ENCODE peak calls at places on chromosomes 13 and 19, in six cellular contexts. O is NCI-H2171 treated with DMSO at 0.1 percent for 48 hours; C is SW 1271; V is ascending aorta; G is frontal cortex; M is activated naive CD8-positive, alpha-beta T cell treated with anti-CD3 and anti-CD28 coated beads, Interleukin-2, amount 50 U/mL, for 24 hours. F is an unnamed sample.

GRCh38 chr13:22703601-22704209 is 477.1 kb upstream of the SGCG start:
- DNase-seq in O (no peak), C (no peak), V (no peak), G (no peak), M (no peak), F (no peak)

GRCh38 chr19:54448037-54448773 is 794 bp upstream of the LENG8 start:
- DNase-seq in O (peak), C (peak), V (no peak), G (no peak), M (peak), F (no peak)

GRCh38 chr13:38980628-38981078 is 10.0 kb downstream of the STOML3 start:
- DNase-seq in O (no peak), C (no peak), V (no peak), G (no peak), M (no peak), F (no peak)

GRCh38 chr19:1247747-1248453 is 483 bp upstream of the MIDN start:
- DNase-seq in O (no peak), C (peak), V (peak), G (peak), M (peak), F (peak)

GRCh38 chr19:11382898-11383705 is 1.0 kb downstream of the EPOR start:
- DNase-seq in O (peak), C (peak), V (no peak), G (no peak), M (peak), F (peak)

GRCh38 chr19:43700368-43701015 is 15.4 kb upstream of the IRGC start:
- DNase-seq in O (no peak), C (no peak), V (no peak), G (peak), M (peak), F (no peak)

GRCh38 chr13:31625115-31625514 is 114.2 kb upstream of the RXFP2 start:
- DNase-seq in O (no peak), C (no peak), V (no peak), G (no peak), M (no peak), F (no peak)

GRCh38 chr13:111925146-111925875 is 141.6 kb upstream of the SOX1 start:
- DNase-seq in O (no peak), C (no peak), V (no peak), G (no peak), M (no peak), F (no peak)

GRCh38 chr19:19623383-19623782 is 4.6 kb downstream of the LPAR2 start:
- DNase-seq in O (no peak), C (no peak), V (no peak), G (no peak), M (no peak), F (no peak)

GRCh38 chr19:898663-899062 is 5.4 kb downstream of the RNU6-9 start:
- DNase-seq in O (peak), C (no peak), V (no peak), G (no peak), M (no peak), F (no peak)

GRCh38 chr13:102586615-102587014 is 10.2 kb upstream of the TPP2 start:
- DNase-seq in O (no peak), C (no peak), V (no peak), G (no peak), M (no peak), F (no peak)

GRCh38 chr13:75803175-75803611 is 167.1 kb downstream of the LMO7 start:
- DNase-seq in O (no peak), C (no peak), V (no peak), G (no peak), M (no peak), F (peak)

GRCh38 chr13:98626298-98626940 is 49.5 kb upstream of the STK24 start:
- DNase-seq in O (peak), C (no peak), V (no peak), G (no peak), M (no peak), F (no peak)

GRCh38 chr13:95226051-95226450 is 75.2 kb downstream of the ABCC4 start:
- DNase-seq in O (no peak), C (no peak), V (no peak), G (no peak), M (no peak), F (no peak)

GRCh38 chr13:113726961-113727411 is 32.0 kb upstream of the TMEM255B start:
- DNase-seq in O (peak), C (no peak), V (no peak), G (no peak), M (no peak), F (no peak)

GRCh38 chr13:47005761-47006414 is 109.0 kb upstream of the HTR2A start:
- DNase-seq in O (no peak), C (no peak), V (no peak), G (no peak), M (no peak), F (no peak)

GRCh38 chr19:16573925-16574324 is 1.7 kb upstream of the SLC35E1 start:
- DNase-seq in O (no peak), C (no peak), V (no peak), G (no peak), M (no peak), F (no peak)

GRCh38 chr13:101467415-101467814 is 14.9 kb downstream of the ITGBL1 start:
- DNase-seq in O (no peak), C (no peak), V (no peak), G (no peak), M (no peak), F (no peak)

GRCh38 chr13:102642475-102642874 is 45.7 kb downstream of the TPP2 start:
- DNase-seq in O (peak), C (no peak), V (no peak), G (peak), M (no peak), F (no peak)

GRCh38 chr13:20901668-20902437 is 693 bp downstream of the XPO4 start:
- DNase-seq in O (peak), C (peak), V (no peak), G (peak), M (peak), F (no peak)

GRCh38 chr19:17475541-17476115 is 5.3 kb downstream of the SLC27A1 start:
- DNase-seq in O (no peak), C (peak), V (no peak), G (no peak), M (no peak), F (no peak)

GRCh38 chr13:112960671-112961070 is 8.3 kb upstream of the MCF2L start:
- DNase-seq in O (no peak), C (no peak), V (no peak), G (no peak), M (no peak), F (no peak)

GRCh38 chr13:66329988-66330429 is 900.1 kb downstream of the PCDH9 start:
- DNase-seq in O (no peak), C (no peak), V (no peak), G (no peak), M (no peak), F (no peak)

GRCh38 chr13:44117351-44117750 is 237.6 kb downstream of the LACC1 start:
- DNase-seq in O (no peak), C (no peak), V (no peak), G (no peak), M (no peak), F (no peak)

GRCh38 chr13:59476376-59476775 is 687.4 kb downstream of the DIAPH3 start:
- DNase-seq in O (peak), C (no peak), V (no peak), G (no peak), M (no peak), F (no peak)

GRCh38 chr13:73365240-73365639 is 306.4 kb downstream of the KLF5 start:
- DNase-seq in O (no peak), C (no peak), V (no peak), G (no peak), M (no peak), F (no peak)

GRCh38 chr19:52099497-52100138 is 4.1 kb upstream of the ZNF841 start:
- DNase-seq in O (no peak), C (no peak), V (no peak), G (no peak), M (no peak), F (no peak)

GRCh38 chr13:80840313-80840976 is 499.5 kb upstream of the SPRY2 start:
- DNase-seq in O (no peak), C (no peak), V (no peak), G (no peak), M (no peak), F (no peak)